ENCODE peak calls at places on chromosomes 1 and 21, in ten cellular contexts. One of them, this sample, is unnamed.

GRCh38 chr1:65216989-65217388 is 69.0 kb downstream of the AK4 start:
- DNase-seq in CD8-positive, alpha-beta T cell: no peak
- DNase-seq in neural progenitor cell: no peak
- DNase-seq in GM20000: no peak
- DNase-seq in colonic mucosa: no peak
- DNase-seq in K562: no peak
- DNase-seq in uterus: no peak
- DNase-seq in fibroblast of the aortic adventitia: no peak
- DNase-seq in breast epithelium: no peak
- DNase-seq in ascending aorta: no peak
- DNase-seq in this sample: no peak

GRCh38 chr1:8219530-8219929 is 98.4 kb upstream of the SLC45A1 start:
- DNase-seq in CD8-positive, alpha-beta T cell: no peak
- DNase-seq in fibroblast of the aortic adventitia: peak
- DNase-seq in GM20000: no peak
- DNase-seq in breast epithelium: no peak
- DNase-seq in ascending aorta: no peak
- DNase-seq in K562: no peak
- DNase-seq in neural progenitor cell: no peak
- DNase-seq in uterus: no peak
- DNase-seq in colonic mucosa: no peak
- DNase-seq in this sample: no peak

GRCh38 chr1:93448292-93448982 is 519 bp downstream of the FNBP1L start:
- DNase-seq in colonic mucosa: peak
- DNase-seq in CD8-positive, alpha-beta T cell: no peak
- DNase-seq in neural progenitor cell: peak
- DNase-seq in GM20000: peak
- DNase-seq in K562: peak
- DNase-seq in uterus: peak
- DNase-seq in ascending aorta: no peak
- DNase-seq in fibroblast of the aortic adventitia: no peak
- DNase-seq in breast epithelium: peak
- DNase-seq in this sample: peak

GRCh38 chr21:30718239-30718909 is at the start of gene KRTAP21-3:
- DNase-seq in neural progenitor cell: no peak
- DNase-seq in ascending aorta: no peak
- DNase-seq in colonic mucosa: no peak
- DNase-seq in uterus: no peak
- DNase-seq in fibroblast of the aortic adventitia: peak
- DNase-seq in GM20000: peak
- DNase-seq in breast epithelium: no peak
- DNase-seq in K562: no peak
- DNase-seq in CD8-positive, alpha-beta T cell: no peak
- DNase-seq in this sample: no peak

GRCh38 chr1:61748566-61748965 is 6.3 kb downstream of the PATJ start:
- DNase-seq in K562: no peak
- DNase-seq in fibroblast of the aortic adventitia: no peak
- DNase-seq in uterus: no peak
- DNase-seq in GM20000: no peak
- DNase-seq in neural progenitor cell: no peak
- DNase-seq in colonic mucosa: no peak
- DNase-seq in ascending aorta: no peak
- DNase-seq in breast epithelium: no peak
- DNase-seq in CD8-positive, alpha-beta T cell: no peak
- DNase-seq in this sample: no peak

GRCh38 chr1:111602302-111602701 is 17.3 kb upstream of the RAP1A start:
- DNase-seq in K562: no peak
- DNase-seq in GM20000: no peak
- DNase-seq in colonic mucosa: no peak
- DNase-seq in neural progenitor cell: no peak
- DNase-seq in CD8-positive, alpha-beta T cell: no peak
- DNase-seq in breast epithelium: no peak
- DNase-seq in fibroblast of the aortic adventitia: no peak
- DNase-seq in ascending aorta: no peak
- DNase-seq in uterus: no peak
- DNase-seq in this sample: no peak

GRCh38 chr1:21927531-21928237 is 9.4 kb downstream of the HSPG2 start:
- DNase-seq in K562: no peak
- DNase-seq in neural progenitor cell: no peak
- DNase-seq in fibroblast of the aortic adventitia: peak
- DNase-seq in GM20000: no peak
- DNase-seq in ascending aorta: peak
- DNase-seq in CD8-positive, alpha-beta T cell: no peak
- DNase-seq in uterus: peak
- DNase-seq in colonic mucosa: peak
- DNase-seq in breast epithelium: no peak
- DNase-seq in this sample: no peak

GRCh38 chr1:66476774-66477173 is 57.2 kb upstream of the SGIP1 start:
- DNase-seq in colonic mucosa: no peak
- DNase-seq in uterus: no peak
- DNase-seq in GM20000: no peak
- DNase-seq in ascending aorta: no peak
- DNase-seq in neural progenitor cell: no peak
- DNase-seq in CD8-positive, alpha-beta T cell: no peak
- DNase-seq in K562: no peak
- DNase-seq in breast epithelium: no peak
- DNase-seq in fibroblast of the aortic adventitia: no peak
- DNase-seq in this sample: peak

GRCh38 chr1:147902183-147902845 is at the start of gene GJA8:
- DNase-seq in breast epithelium: no peak
- DNase-seq in GM20000: no peak
- DNase-seq in ascending aorta: no peak
- DNase-seq in colonic mucosa: no peak
- DNase-seq in CD8-positive, alpha-beta T cell: no peak
- DNase-seq in uterus: no peak
- DNase-seq in neural progenitor cell: no peak
- DNase-seq in fibroblast of the aortic adventitia: no peak
- DNase-seq in K562: no peak
- DNase-seq in this sample: no peak

GRCh38 chr1:177937931-177938330 is 31.9 kb downstream of the SEC16B start:
- DNase-seq in CD8-positive, alpha-beta T cell: no peak
- DNase-seq in K562: no peak
- DNase-seq in colonic mucosa: no peak
- DNase-seq in neural progenitor cell: no peak
- DNase-seq in ascending aorta: no peak
- DNase-seq in GM20000: no peak
- DNase-seq in fibroblast of the aortic adventitia: peak
- DNase-seq in uterus: no peak
- DNase-seq in breast epithelium: no peak
- DNase-seq in this sample: no peak

GRCh38 chr1:200525167-200526123 is 95.1 kb downstream of the KIF14 start:
- DNase-seq in colonic mucosa: no peak
- DNase-seq in ascending aorta: no peak
- DNase-seq in GM20000: peak
- DNase-seq in fibroblast of the aortic adventitia: peak
- DNase-seq in neural progenitor cell: no peak
- DNase-seq in uterus: peak
- DNase-seq in K562: no peak
- DNase-seq in CD8-positive, alpha-beta T cell: no peak
- DNase-seq in breast epithelium: no peak
- DNase-seq in this sample: no peak

DNA sequence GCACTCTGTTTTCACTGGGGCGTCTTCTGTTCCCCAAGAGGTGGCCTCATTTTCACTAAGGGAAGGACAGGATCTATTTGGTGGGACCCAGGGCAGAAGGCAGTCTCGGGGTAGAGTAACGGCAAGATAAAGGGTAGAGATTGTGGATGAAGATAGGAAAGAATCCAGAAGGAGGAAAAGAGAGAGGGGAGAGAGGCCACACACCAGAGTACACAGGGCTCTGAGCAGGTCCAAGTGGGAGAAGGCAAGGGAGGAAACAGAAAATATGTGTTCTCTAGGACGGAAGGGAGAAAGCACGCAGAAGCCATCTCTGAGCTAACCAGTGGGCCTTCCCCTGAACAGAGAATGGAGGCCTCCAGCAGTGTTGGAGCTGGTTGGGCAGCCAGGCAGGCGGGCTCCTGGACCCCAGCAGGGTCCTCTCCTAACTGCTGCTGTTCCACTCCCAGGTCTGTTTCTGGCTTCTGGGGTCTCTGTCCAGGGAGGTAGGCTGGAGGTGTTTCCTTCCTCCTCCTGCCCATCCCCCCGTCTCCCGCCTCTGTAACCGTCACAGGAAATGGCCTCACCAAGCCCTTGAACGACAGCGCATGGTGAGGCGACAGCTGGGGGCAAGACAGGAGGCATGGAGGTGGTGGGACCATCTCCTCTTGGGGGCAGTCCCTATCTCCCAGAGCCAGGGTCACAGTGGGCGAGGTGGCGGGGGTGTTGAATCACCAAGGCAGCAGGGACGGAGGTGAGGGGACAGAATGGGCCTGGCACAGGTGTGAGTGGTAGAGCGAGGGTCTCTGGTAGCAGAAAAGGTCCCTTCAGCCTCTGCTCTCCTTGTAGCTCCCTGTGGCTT is 649 bp downstream of the PTPN7 start:
- DNase-seq in fibroblast of the aortic adventitia: no peak
- DNase-seq in uterus: no peak
- DNase-seq in colonic mucosa: peak
- DNase-seq in neural progenitor cell: no peak
- DNase-seq in breast epithelium: no peak
- DNase-seq in K562: peak
- DNase-seq in CD8-positive, alpha-beta T cell: no peak
- DNase-seq in GM20000: peak
- DNase-seq in ascending aorta: no peak
- DNase-seq in this sample: no peak
- TF ChIP-seq CTCF in fibroblast of the aortic adventitia: no peak
- TF ChIP-seq CTCF in uterus: no peak
- TF ChIP-seq CTCF in colonic mucosa: no peak
- TF ChIP-seq CTCF in neural progenitor cell: no peak
- TF ChIP-seq CTCF in breast epithelium: no peak
- TF ChIP-seq CTCF in K562: no peak
- TF ChIP-seq CTCF in CD8-positive, alpha-beta T cell: no peak
- TF ChIP-seq CTCF in GM20000: no peak
- TF ChIP-seq CTCF in ascending aorta: no peak
- TF ChIP-seq CTCF in this sample: no peak

DNA sequence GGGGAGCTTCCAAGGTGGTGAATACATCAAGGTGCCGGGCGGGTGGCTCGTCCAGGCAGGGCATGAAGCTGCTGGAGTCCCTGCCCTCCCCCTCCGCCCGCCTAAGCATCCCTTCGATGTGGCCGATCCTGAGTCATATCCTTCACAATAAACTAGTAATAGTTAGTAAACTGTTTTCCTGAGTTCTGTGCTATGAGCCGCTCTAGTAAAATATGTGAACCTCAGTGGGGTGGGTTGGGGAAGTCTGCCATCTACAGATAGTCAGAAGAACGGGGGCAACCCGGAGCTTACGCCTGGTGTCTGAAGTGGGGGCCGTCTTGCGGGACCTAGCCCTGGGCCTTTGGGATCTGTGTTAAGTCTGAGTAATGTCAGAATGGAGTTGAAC is 21.6 kb downstream of the C2CD2 start:
- DNase-seq in uterus: no peak
- DNase-seq in fibroblast of the aortic adventitia: peak
- DNase-seq in ascending aorta: no peak
- DNase-seq in K562: no peak
- DNase-seq in colonic mucosa: no peak
- DNase-seq in breast epithelium: no peak
- DNase-seq in neural progenitor cell: no peak
- DNase-seq in CD8-positive, alpha-beta T cell: no peak
- DNase-seq in GM20000: no peak
- DNase-seq in this sample: no peak
- TF ChIP-seq CTCF in uterus: no peak
- TF ChIP-seq CTCF in fibroblast of the aortic adventitia: peak
- TF ChIP-seq CTCF in ascending aorta: no peak
- TF ChIP-seq CTCF in K562: peak
- TF ChIP-seq CTCF in colonic mucosa: no peak
- TF ChIP-seq CTCF in breast epithelium: no peak
- TF ChIP-seq CTCF in neural progenitor cell: no peak
- TF ChIP-seq CTCF in CD8-positive, alpha-beta T cell: no peak
- TF ChIP-seq CTCF in GM20000: no peak
- TF ChIP-seq CTCF in this sample: no peak

GRCh38 chr1:40096977-40097782 is at the start of gene PPT1:
- DNase-seq in CD8-positive, alpha-beta T cell: peak
- DNase-seq in neural progenitor cell: peak
- DNase-seq in ascending aorta: peak
- DNase-seq in fibroblast of the aortic adventitia: peak
- DNase-seq in uterus: peak
- DNase-seq in GM20000: peak
- DNase-seq in K562: peak
- DNase-seq in breast epithelium: peak
- DNase-seq in colonic mucosa: peak
- DNase-seq in this sample: peak
- TF ChIP-seq CTCF in CD8-positive, alpha-beta T cell: peak
- TF ChIP-seq CTCF in neural progenitor cell: peak
- TF ChIP-seq CTCF in ascending aorta: no peak
- TF ChIP-seq CTCF in fibroblast of the aortic adventitia: peak
- TF ChIP-seq CTCF in uterus: no peak
- TF ChIP-seq CTCF in GM20000: no peak
- TF ChIP-seq CTCF in K562: peak
- TF ChIP-seq CTCF in breast epithelium: no peak
- TF ChIP-seq CTCF in colonic mucosa: no peak
- TF ChIP-seq CTCF in this sample: peak

GRCh38 chr21:45029298-45029967 is 44.9 kb upstream of the ADARB1 start:
- DNase-seq in K562: peak
- DNase-seq in uterus: no peak
- DNase-seq in GM20000: no peak
- DNase-seq in ascending aorta: peak
- DNase-seq in neural progenitor cell: peak
- DNase-seq in CD8-positive, alpha-beta T cell: no peak
- DNase-seq in breast epithelium: no peak
- DNase-seq in colonic mucosa: no peak
- DNase-seq in fibroblast of the aortic adventitia: peak
- DNase-seq in this sample: no peak

GRCh38 chr21:45026066-45026745 is 48.2 kb upstream of the ADARB1 start:
- DNase-seq in GM20000: no peak
- DNase-seq in breast epithelium: no peak
- DNase-seq in colonic mucosa: no peak
- DNase-seq in uterus: no peak
- DNase-seq in CD8-positive, alpha-beta T cell: no peak
- DNase-seq in K562: no peak
- DNase-seq in ascending aorta: peak
- DNase-seq in fibroblast of the aortic adventitia: no peak
- DNase-seq in neural progenitor cell: no peak
- DNase-seq in this sample: no peak

GRCh38 chr21:45026833-45027232 is 47.5 kb upstream of the ADARB1 start:
- DNase-seq in fibroblast of the aortic adventitia: no peak
- DNase-seq in K562: peak
- DNase-seq in GM20000: no peak
- DNase-seq in colonic mucosa: no peak
- DNase-seq in breast epithelium: no peak
- DNase-seq in neural progenitor cell: peak
- DNase-seq in ascending aorta: no peak
- DNase-seq in CD8-positive, alpha-beta T cell: no peak
- DNase-seq in uterus: no peak
- DNase-seq in this sample: no peak

GRCh38 chr21:45029968-45030636 is 44.3 kb upstream of the ADARB1 start:
- DNase-seq in ascending aorta: peak
- DNase-seq in neural progenitor cell: peak
- DNase-seq in fibroblast of the aortic adventitia: no peak
- DNase-seq in uterus: no peak
- DNase-seq in CD8-positive, alpha-beta T cell: no peak
- DNase-seq in K562: no peak
- DNase-seq in breast epithelium: no peak
- DNase-seq in GM20000: no peak
- DNase-seq in colonic mucosa: no peak
- DNase-seq in this sample: no peak

GRCh38 chr21:45027241-45028196 is 46.9 kb upstream of the ADARB1 start:
- DNase-seq in CD8-positive, alpha-beta T cell: no peak
- DNase-seq in neural progenitor cell: no peak
- DNase-seq in colonic mucosa: no peak
- DNase-seq in fibroblast of the aortic adventitia: no peak
- DNase-seq in breast epithelium: no peak
- DNase-seq in uterus: peak
- DNase-seq in GM20000: peak
- DNase-seq in ascending aorta: no peak
- DNase-seq in K562: no peak
- DNase-seq in this sample: no peak
- TF ChIP-seq CTCF in CD8-positive, alpha-beta T cell: no peak
- TF ChIP-seq CTCF in neural progenitor cell: no peak
- TF ChIP-seq CTCF in colonic mucosa: no peak
- TF ChIP-seq CTCF in fibroblast of the aortic adventitia: no peak
- TF ChIP-seq CTCF in breast epithelium: no peak
- TF ChIP-seq CTCF in uterus: no peak
- TF ChIP-seq CTCF in GM20000: no peak
- TF ChIP-seq CTCF in ascending aorta: no peak
- TF ChIP-seq CTCF in K562: no peak
- TF ChIP-seq CTCF in this sample: no peak